ENCODE peak calls at places on chromosomes 3 and 15, in eight cellular contexts. D, T, P, Y, J, Q, E and W are unnamed samples.

GRCh38 chr3:125194061-125194848 is 18.3 kb downstream of the SLC12A8 start:
- DNase-seq in D (no peak), T (no peak), P (peak), Y (no peak), J (no peak), Q (no peak), E (no peak), W (no peak)

GRCh38 chr3:101732240-101732641 is 7.8 kb downstream of the CEP97 start:
- DNase-seq in D (no peak), T (no peak), P (no peak), Y (no peak), J (no peak), Q (no peak), E (no peak), W (no peak)

GRCh38 chr15:47184405-47185221 is 532.7 kb upstream of the SEMA6D start:
- DNase-seq in D (peak), T (no peak), P (peak), Y (no peak), J (no peak), Q (peak), E (peak), W (peak)

GRCh38 chr3:87233805-87234204 is 6.7 kb downstream of the CHMP2B start:
- DNase-seq in D (no peak), T (no peak), P (no peak), Y (no peak), J (no peak), Q (no peak), E (no peak), W (no peak)

GRCh38 chr3:71723452-71724170 is 1.6 kb downstream of the EIF4E3 start:
- DNase-seq in D (no peak), T (no peak), P (no peak), Y (no peak), J (no peak), Q (no peak), E (no peak), W (no peak)

GRCh38 chr15:74420193-74420905 is 13.4 kb downstream of the SEMA7A start:
- DNase-seq in D (no peak), T (no peak), P (no peak), Y (no peak), J (no peak), Q (no peak), E (no peak), W (no peak)

GRCh38 chr3:156760333-156760732 is 65.8 kb upstream of the LEKR1 start:
- DNase-seq in D (no peak), T (no peak), P (peak), Y (no peak), J (no peak), Q (no peak), E (no peak), W (no peak)

GRCh38 chr3:73493543-73494314 is 131.0 kb downstream of the PDZRN3 start:
- DNase-seq in D (no peak), T (no peak), P (peak), Y (no peak), J (peak), Q (no peak), E (no peak), W (no peak)

GRCh38 chr3:184953396-184953795 is 141.4 kb downstream of the VPS8 start:
- DNase-seq in D (no peak), T (no peak), P (no peak), Y (no peak), J (no peak), Q (no peak), E (peak), W (no peak)

GRCh38 chr3:44185396-44185915 is 56.2 kb upstream of the TOPAZ1 start:
- DNase-seq in D (no peak), T (no peak), P (no peak), Y (no peak), J (no peak), Q (no peak), E (no peak), W (no peak)

GRCh38 chr3:99579246-99579645 is 59.1 kb upstream of the COL8A1 start:
- DNase-seq in D (no peak), T (no peak), P (peak), Y (no peak), J (peak), Q (no peak), E (no peak), W (no peak)
- TF ChIP-seq CTCF in D (no peak), T (no peak), P (no peak), Y (no peak), J (no peak), Q (no peak), E (no peak), W (no peak)

DNA sequence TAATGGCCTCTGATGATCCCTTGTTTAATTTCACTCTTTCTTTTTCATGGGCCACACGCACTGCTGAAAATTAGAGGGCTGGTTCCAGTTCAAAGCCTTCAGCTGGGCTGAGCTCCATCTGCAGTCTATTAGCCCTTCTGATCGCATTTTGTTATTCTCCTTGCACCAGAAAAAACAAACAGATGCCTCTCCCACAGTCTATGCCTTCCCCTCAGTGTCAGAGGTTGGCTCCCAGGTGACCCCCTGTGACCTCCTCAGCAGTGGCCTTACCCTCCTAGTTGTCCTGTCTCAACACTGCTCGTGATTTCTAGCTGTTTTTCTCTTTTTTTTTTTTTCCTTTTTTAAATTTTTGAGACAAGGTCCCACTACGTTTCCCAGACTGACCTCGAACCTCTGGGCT is 77.1 kb upstream of the PRTG start:
- DNase-seq in D (no peak), T (no peak), P (peak), Y (no peak), J (no peak), Q (no peak), E (no peak), W (no peak)
- TF ChIP-seq CTCF in D (no peak), T (no peak), P (no peak), Y (no peak), J (no peak), Q (no peak), E (no peak), W (no peak)

GRCh38 chr15:97129684-97130083 is 799.2 kb downstream of the NR2F2 start:
- DNase-seq in D (no peak), T (no peak), P (no peak), Y (no peak), J (no peak), Q (no peak), E (no peak), W (no peak)

GRCh38 chr15:97124790-97125189 is 794.3 kb downstream of the NR2F2 start:
- DNase-seq in D (no peak), T (no peak), P (no peak), Y (no peak), J (no peak), Q (no peak), E (no peak), W (no peak)

DNA sequence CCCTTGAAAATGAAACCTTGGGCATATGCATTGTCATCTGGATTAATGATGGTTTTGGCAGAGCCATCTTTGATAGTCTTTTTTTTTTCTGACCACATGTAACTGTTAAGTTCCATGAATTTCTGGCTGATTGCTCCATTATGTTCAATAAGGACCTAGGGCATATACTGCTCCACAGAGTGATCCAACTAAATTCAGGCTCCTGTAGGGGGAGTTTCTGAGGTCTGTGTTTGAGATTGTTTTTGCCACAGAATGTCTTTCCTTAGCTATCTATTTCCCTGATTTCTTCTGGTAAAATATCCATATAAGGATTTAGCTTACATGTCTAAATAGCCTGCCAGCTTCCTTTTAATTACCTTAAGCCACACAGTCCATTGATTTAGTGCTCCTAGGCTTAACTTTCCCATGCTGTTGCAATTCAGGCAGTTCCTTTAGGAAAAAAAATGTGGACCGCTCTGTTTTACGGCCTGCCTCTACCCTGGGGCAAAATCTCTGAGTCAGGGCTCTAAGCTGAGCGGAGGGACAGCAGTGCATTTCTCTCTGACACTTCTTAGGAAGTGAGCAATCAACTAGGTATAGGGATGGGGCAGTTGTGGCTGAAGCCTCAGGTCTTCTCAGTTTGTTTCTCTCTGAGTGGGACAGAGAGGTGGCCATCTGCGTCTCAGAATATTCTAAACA is 796.2 kb downstream of the NR2F2 start:
- DNase-seq in D (no peak), T (no peak), P (no peak), Y (no peak), J (no peak), Q (no peak), E (no peak), W (no peak)
- TF ChIP-seq CTCF in D (no peak), T (no peak), P (no peak), Y (no peak), J (no peak), Q (no peak), E (no peak), W (no peak)

GRCh38 chr3:172289583-172289982 is 158.7 kb downstream of the GHSR start:
- DNase-seq in D (peak), T (peak), P (no peak), Y (no peak), J (no peak), Q (no peak), E (peak), W (no peak)
- TF ChIP-seq CTCF in D (no peak), T (peak), P (no peak), Y (no peak), J (peak), Q (no peak), E (peak), W (peak)

GRCh38 chr3:102909904-102910303 is 475.1 kb downstream of the ZPLD1 start:
- DNase-seq in D (no peak), T (no peak), P (no peak), Y (no peak), J (no peak), Q (no peak), E (no peak), W (no peak)

GRCh38 chr3:102905826-102906225 is 471.0 kb downstream of the ZPLD1 start:
- DNase-seq in D (no peak), T (no peak), P (no peak), Y (no peak), J (no peak), Q (no peak), E (no peak), W (no peak)

GRCh38 chr3:102906837-102907236 is 472.0 kb downstream of the ZPLD1 start:
- DNase-seq in D (no peak), T (no peak), P (no peak), Y (no peak), J (no peak), Q (no peak), E (no peak), W (no peak)

DNA sequence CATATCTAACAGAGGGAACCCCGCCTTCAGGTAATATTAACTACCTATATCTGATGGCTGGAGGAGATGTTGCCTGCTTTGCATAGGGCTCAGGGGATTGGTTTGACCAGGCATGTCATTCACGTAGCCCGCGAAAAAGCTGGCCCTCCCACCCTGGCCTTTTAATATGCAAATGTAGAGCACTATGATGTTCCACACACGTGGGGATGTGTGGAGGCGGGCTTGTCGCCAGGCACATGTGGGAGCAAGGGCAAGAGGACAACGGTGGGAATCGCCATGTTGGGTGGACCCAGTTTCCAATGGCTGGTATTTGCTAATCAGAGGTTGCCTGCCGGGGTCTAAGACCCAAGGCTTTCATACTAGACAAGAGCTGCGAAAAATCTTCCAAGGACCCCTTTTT is 469.8 kb downstream of the ZPLD1 start:
- DNase-seq in D (no peak), T (no peak), P (no peak), Y (no peak), J (no peak), Q (no peak), E (no peak), W (no peak)
- TF ChIP-seq CTCF in D (no peak), T (no peak), P (no peak), Y (no peak), J (no peak), Q (no peak), E (no peak), W (no peak)

DNA sequence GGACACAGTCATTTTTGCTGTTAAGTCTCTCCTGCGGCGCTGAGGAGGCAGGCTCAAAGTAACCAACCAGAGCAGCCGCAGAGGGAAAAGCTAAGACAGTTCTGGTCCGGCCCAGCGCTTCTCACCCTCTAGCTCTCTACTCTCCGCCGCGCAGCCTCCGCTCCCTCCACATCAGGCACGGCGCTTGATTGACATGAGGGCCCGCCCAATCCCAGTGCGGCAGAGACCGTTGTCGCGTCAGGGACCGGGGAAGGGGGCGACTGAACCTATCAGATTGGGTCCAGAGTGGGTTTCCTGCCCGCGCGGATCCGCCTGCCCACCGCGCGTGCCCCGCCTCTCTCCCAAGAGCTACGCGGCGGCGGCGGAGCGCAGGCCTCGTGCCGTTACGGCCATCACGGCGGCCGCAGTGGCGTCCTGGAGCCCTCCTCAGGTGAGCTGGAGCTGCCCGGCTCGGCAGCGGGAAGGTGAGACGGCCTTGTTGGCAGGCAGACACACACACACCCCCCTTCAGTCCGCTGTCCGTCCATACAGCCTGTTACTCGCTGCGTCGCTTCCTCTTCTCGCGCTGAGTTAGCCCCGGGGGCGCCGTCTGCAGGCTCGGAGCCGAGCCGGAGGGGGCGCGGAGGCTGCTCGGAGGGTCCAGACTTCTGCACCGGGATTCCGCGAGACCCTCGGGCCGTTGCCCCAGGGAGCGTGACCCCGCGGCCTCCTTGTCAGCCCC is at the start of gene NCK1:
- DNase-seq in D (peak), T (peak), P (peak), Y (peak), J (peak), Q (peak), E (peak), W (peak)
- TF ChIP-seq CTCF in D (no peak), T (no peak), P (peak), Y (no peak), J (no peak), Q (no peak), E (peak), W (peak)

GRCh38 chr3:166013073-166013679 is 176.0 kb upstream of the BCHE start:
- DNase-seq in D (no peak), T (no peak), P (peak), Y (no peak), J (peak), Q (no peak), E (peak), W (peak)
- TF ChIP-seq CTCF in D (peak), T (no peak), P (peak), Y (no peak), J (peak), Q (peak), E (peak), W (peak)

DNA sequence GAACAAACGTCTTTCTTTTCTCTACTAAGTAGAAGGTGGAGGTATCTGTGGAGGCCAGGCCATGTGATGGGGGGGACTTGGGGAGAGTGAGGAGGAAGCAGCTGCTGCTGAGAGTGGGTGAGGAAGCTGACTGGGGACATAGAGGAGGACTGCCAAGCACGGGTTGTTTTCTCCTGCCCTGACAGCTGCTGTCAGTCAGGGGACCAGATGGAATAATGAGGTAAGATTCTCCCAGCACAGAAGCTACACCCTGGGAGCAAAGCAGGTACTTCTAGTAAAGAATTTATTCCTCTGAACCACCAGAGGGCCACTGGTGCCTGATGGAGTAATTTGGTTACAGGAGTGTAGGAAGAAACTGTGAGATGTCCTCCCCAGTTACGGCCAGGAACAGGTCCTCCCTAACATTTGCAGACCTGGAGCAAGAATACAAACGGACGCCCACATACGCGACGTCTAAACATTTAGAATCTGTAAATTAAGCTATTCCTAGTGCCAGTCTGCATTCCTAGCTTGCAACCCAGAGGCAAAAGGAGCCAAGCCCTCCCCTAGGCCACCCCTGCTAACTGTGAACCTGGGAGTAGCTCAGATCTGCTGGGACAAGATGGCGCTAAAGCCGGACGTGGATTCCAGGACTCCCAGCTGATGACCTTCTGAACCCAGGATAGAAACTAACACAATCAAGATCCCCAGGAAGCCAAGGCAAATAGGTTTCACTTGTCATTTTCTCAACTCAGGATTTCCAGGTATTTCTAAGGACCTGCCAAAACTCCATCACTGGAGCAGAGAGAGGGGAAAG is 14.8 kb downstream of the CRYGS start:
- DNase-seq in D (no peak), T (no peak), P (no peak), Y (no peak), J (no peak), Q (no peak), E (no peak), W (no peak)
- TF ChIP-seq CTCF in D (no peak), T (no peak), P (no peak), Y (no peak), J (no peak), Q (no peak), E (peak), W (no peak)

DNA sequence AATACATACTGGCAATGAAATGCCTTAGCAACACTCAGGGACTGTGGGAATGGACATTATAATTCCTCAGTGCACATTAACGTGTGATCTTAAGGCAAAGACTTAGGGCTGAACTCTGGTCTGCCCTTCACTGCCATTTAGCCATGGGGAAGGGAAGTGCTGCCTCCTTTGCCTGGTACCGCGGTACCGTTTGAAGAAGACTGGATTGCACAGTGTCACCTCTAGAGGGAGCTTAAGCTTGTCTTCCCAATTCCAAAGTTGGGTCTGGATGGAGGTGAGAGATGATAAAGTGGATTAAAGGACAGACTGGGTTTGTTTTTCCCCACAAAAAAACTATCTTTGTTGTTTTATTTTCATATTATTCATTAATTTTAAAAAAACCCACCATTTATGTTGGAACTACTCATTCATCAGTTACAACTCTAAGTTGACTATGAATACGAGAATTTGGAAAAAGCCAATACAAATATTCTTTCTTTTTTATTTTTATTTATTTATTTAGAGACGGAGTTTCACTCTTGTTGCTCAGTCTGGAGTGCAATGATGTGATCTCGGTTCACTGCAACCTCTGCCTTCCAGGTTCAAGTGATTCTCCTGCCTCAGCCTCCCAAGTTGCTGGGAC is 60.0 kb upstream of the SYN2 start:
- DNase-seq in D (peak), T (no peak), P (peak), Y (no peak), J (peak), Q (no peak), E (peak), W (no peak)
- TF ChIP-seq CTCF in D (peak), T (no peak), P (peak), Y (no peak), J (peak), Q (peak), E (peak), W (peak)